ENCODE peak calls at places on chromosomes 12 and 14, in seven cellular contexts. L, C, F, V, Q, Z and S are unnamed samples.

GRCh38 chr14:101594511-101595148 is 33.3 kb downstream of the DIO3 start:
- DNase-seq in C (no peak), Q (no peak), Z (no peak), V (no peak), L (no peak), F (no peak), S (no peak)

GRCh38 chr12:88305491-88305890 is 163.4 kb downstream of the TMTC3 start:
- DNase-seq in V (no peak), F (no peak), C (no peak), Q (no peak), L (no peak), Z (no peak), S (no peak)

GRCh38 chr12:104426926-104427546 is 29.7 kb upstream of the CHST11 start:
- DNase-seq in Z (no peak), Q (no peak), L (no peak), F (no peak), V (no peak), C (no peak), S (peak)

GRCh38 chr12:958449-959123 is 9.1 kb upstream of the RAD52 start:
- DNase-seq in C (no peak), Q (no peak), V (no peak), L (peak), Z (no peak), F (no peak), S (no peak)

GRCh38 chr12:50537538-50537919 is 32.7 kb downstream of the DIP2B start:
- DNase-seq in Q (no peak), L (no peak), Z (no peak), V (no peak), C (no peak), F (no peak), S (peak)

GRCh38 chr12:14570231-14570630 is 2.5 kb upstream of the PLBD1 start:
- DNase-seq in C (no peak), Z (no peak), F (no peak), Q (no peak), L (no peak), V (no peak), S (no peak)

GRCh38 chr14:20343855-20344205 is 395 bp downstream of the PARP2 start:
- DNase-seq in F (peak), Z (no peak), L (no peak), Q (no peak), V (no peak), C (no peak), S (peak)

GRCh38 chr14:71692496-71692895 is 239.7 kb upstream of the RGS6 start:
- DNase-seq in L (no peak), V (no peak), F (no peak), Q (no peak), C (no peak), Z (no peak), S (no peak)

GRCh38 chr12:107759410-107759809 is 1.5 kb downstream of the PRDM4 start:
- DNase-seq in L (no peak), V (no peak), Q (no peak), F (peak), C (no peak), Z (no peak), S (no peak)

GRCh38 chr12:1628671-1629337 is at the start of gene WNT5B:
- DNase-seq in V (no peak), L (no peak), C (no peak), Z (no peak), F (no peak), Q (no peak), S (no peak)

GRCh38 chr12:58500399-58500798 is 419.9 kb downstream of the LRIG3 start:
- DNase-seq in F (no peak), C (no peak), L (no peak), Q (no peak), Z (no peak), V (no peak), S (no peak)

GRCh38 chr14:103207038-103207403 is 83.8 kb downstream of the TNFAIP2 start:
- DNase-seq in Q (no peak), F (peak), L (no peak), Z (no peak), C (peak), V (no peak), S (no peak)